ENCODE peak calls at places on chromosomes 6 and 20, in seven cellular contexts. L is ELF-1; J is NCI-H774; S is stimulated activated naive B cell treated with anti-CD40 and anti-IgM and Interleukin-4, amounts not matched to agents 10 μg/mL and 1 μg/mL and 100 μg/mL, for 72 hours; P is T-helper 2 cell; E is NCI-H524; W is anterior cingulate cortex. H is an unnamed sample.

GRCh38 chr6:124573953-124574352 is 388.3 kb upstream of the RNF217 start:
- DNase-seq in L (no peak), J (peak; percentile 32), S (no peak), P (no peak), E (peak; percentile 12), W (no peak), H (no peak)

GRCh38 chr6:63066053-63066704 is 145.1 kb upstream of the FKBP1C start:
- DNase-seq in L (peak; percentile 44), J (no peak), S (no peak), P (no peak), E (peak; percentile 36), W (no peak), H (peak; percentile 91)

GRCh38 chr6:6332873-6333272 is 12.4 kb upstream of the F13A1 start:
- DNase-seq in L (no peak), J (no peak), S (no peak), P (no peak), E (no peak), W (no peak), H (no peak)

GRCh38 chr6:169950558-169950957 is 199.1 kb downstream of the ERMARD start:
- DNase-seq in L (no peak), J (peak; percentile 73), S (no peak), P (no peak), E (peak; percentile 62), W (no peak), H (no peak)

GRCh38 chr6:56521988-56522387 is 120.7 kb downstream of the DST start:
- DNase-seq in L (no peak), J (no peak), S (no peak), P (no peak), E (peak; percentile 44), W (no peak), H (peak; percentile 53)

GRCh38 chr6:10101551-10102252 is 313.2 kb downstream of the TFAP2A start:
- DNase-seq in L (no peak), J (no peak), S (no peak), P (no peak), E (no peak), W (no peak), H (no peak)

GRCh38 chr6:157999100-158000051 is 17.7 kb downstream of the SYNJ2 start:
- DNase-seq in L (no peak), J (no peak), S (no peak), P (no peak), E (peak; percentile 32), W (peak; percentile 38), H (no peak)

GRCh38 chr6:129567374-129567773 is 142.6 kb downstream of the ARHGAP18 start:
- DNase-seq in L (no peak), J (no peak), S (no peak), P (no peak), E (peak; percentile 42), W (no peak), H (peak; percentile 50)

GRCh38 chr6:105034470-105034869 is 77.6 kb downstream of the LIN28B start:
- DNase-seq in L (no peak), J (no peak), S (no peak), P (no peak), E (no peak), W (no peak), H (no peak)

GRCh38 chr6:18309046-18309445 is 44.7 kb upstream of the DEK start:
- DNase-seq in L (no peak), J (no peak), S (no peak), P (no peak), E (no peak), W (no peak), H (no peak)

GRCh38 chr6:129981598-129981997 is 36.8 kb upstream of the L3MBTL3 start:
- DNase-seq in L (no peak), J (no peak), S (no peak), P (no peak), E (no peak), W (no peak), H (no peak)

GRCh38 chr6:155850408-155850841 is 394.8 kb upstream of the NOX3 start:
- DNase-seq in L (no peak), J (no peak), S (no peak), P (no peak), E (no peak), W (no peak), H (no peak)

GRCh38 chr6:116206231-116206903 is 47.5 kb downstream of the TSPYL4 start:
- DNase-seq in L (no peak), J (no peak), S (no peak), P (no peak), E (no peak), W (no peak), H (no peak)

GRCh38 chr6:71248306-71248705 is 40.3 kb upstream of the OGFRL1 start:
- DNase-seq in L (peak; percentile 58), J (no peak), S (peak; percentile 64), P (no peak), E (peak; percentile 20), W (no peak), H (peak; percentile 93)

GRCh38 chr20:3677733-3678132 is 4.1 kb downstream of the ADAM33 start:
- DNase-seq in L (no peak), J (no peak), S (no peak), P (no peak), E (no peak), W (no peak), H (no peak)

GRCh38 chr6:13624871-13625288 is 9.7 kb downstream of the NOL7 start:
- DNase-seq in L (peak; percentile 50), J (peak; percentile 6), S (no peak), P (peak; percentile 7), E (peak; percentile 70), W (no peak), H (peak; percentile 83)

GRCh38 chr6:116439572-116439971 is 21.6 kb upstream of the CALHM6 start:
- DNase-seq in L (no peak), J (no peak), S (no peak), P (no peak), E (no peak), W (no peak), H (peak; percentile 42)

GRCh38 chr6:118562959-118563358 is 14.9 kb downstream of the PLN start:
- DNase-seq in L (no peak), J (no peak), S (no peak), P (no peak), E (no peak), W (no peak), H (no peak)

GRCh38 chr6:16602035-16602434 is 159.2 kb downstream of the ATXN1 start:
- DNase-seq in L (no peak), J (no peak), S (peak; percentile 80), P (no peak), E (no peak), W (no peak), H (no peak)

GRCh38 chr20:45933231-45934045 is 1.0 kb upstream of the PCIF1 start:
- DNase-seq in L (peak; percentile 92), J (peak; percentile 59), S (peak; percentile 44), P (peak; percentile 38), E (peak; percentile 91), W (peak; percentile 43), H (peak; percentile 98)

GRCh38 chr6:70375166-70375565 is 38.1 kb upstream of the FAM135A start:
- DNase-seq in L (no peak), J (no peak), S (no peak), P (no peak), E (no peak), W (no peak), H (no peak)

GRCh38 chr6:134816780-134817179 is 133.1 kb downstream of the ALDH8A1 start:
- DNase-seq in L (no peak), J (no peak), S (no peak), P (no peak), E (no peak), W (no peak), H (peak; percentile 28)

GRCh38 chr6:113805836-113806500 is 51.2 kb upstream of the MARCKS start:
- DNase-seq in L (no peak), J (no peak), S (no peak), P (no peak), E (no peak), W (no peak), H (no peak)

GRCh38 chr20:59184880-59185447 is 21.3 kb downstream of the ZNF831 start:
- DNase-seq in L (no peak), J (no peak), S (no peak), P (no peak), E (no peak), W (no peak), H (no peak)

GRCh38 chr6:83114164-83114563 is 46.7 kb downstream of the DOP1A start:
- DNase-seq in L (no peak), J (no peak), S (no peak), P (no peak), E (no peak), W (no peak), H (no peak)

GRCh38 chr6:8589941-8590676 is 154.8 kb upstream of the SLC35B3 start:
- DNase-seq in L (peak; percentile 8), J (no peak), S (no peak), P (no peak), E (peak; percentile 30), W (no peak), H (peak; percentile 69)

GRCh38 chr20:39968495-39968894 is 720.5 kb downstream of the MAFB start:
- DNase-seq in L (no peak), J (no peak), S (no peak), P (no peak), E (no peak), W (no peak), H (no peak)

GRCh38 chr6:100099189-100100074 is 105.4 kb upstream of the MCHR2 start:
- DNase-seq in L (no peak), J (peak; percentile 54), S (no peak), P (no peak), E (peak; percentile 25), W (no peak), H (peak; percentile 46)

GRCh38 chr20:57711311-57711712 is 1.5 kb upstream of the PMEPA1 start:
- DNase-seq in L (peak; percentile 56), J (no peak), S (no peak), P (no peak), E (no peak), W (no peak), H (peak; percentile 62)

GRCh38 chr6:159267165-159267564 is 98.0 kb downstream of the FNDC1 start:
- DNase-seq in L (no peak), J (no peak), S (no peak), P (no peak), E (no peak), W (no peak), H (peak; percentile 22)

GRCh38 chr6:119717942-119718341 is 368.4 kb upstream of the MAN1A1 start:
- DNase-seq in L (no peak), J (no peak), S (no peak), P (no peak), E (no peak), W (no peak), H (no peak)

GRCh38 chr6:110513001-110513400 is 36.6 kb upstream of the SLC22A16 start:
- DNase-seq in L (no peak), J (peak; percentile 55), S (no peak), P (no peak), E (no peak), W (no peak), H (no peak)

GRCh38 chr6:165660881-165661415 is 2.1 kb downstream of the PDE10A start:
- DNase-seq in L (peak; percentile 20), J (no peak), S (no peak), P (no peak), E (no peak), W (no peak), H (no peak)

GRCh38 chr6:131949909-131950766 is 1.0 kb downstream of the CCN2 start:
- DNase-seq in L (peak; percentile 80), J (peak; percentile 66), S (peak; percentile 24), P (no peak), E (peak; percentile 85), W (peak; percentile 37), H (peak; percentile 91)

GRCh38 chr20:23691675-23692074 is 2.8 kb upstream of the CST4 start:
- DNase-seq in L (no peak), J (no peak), S (no peak), P (no peak), E (no peak), W (no peak), H (no peak)

GRCh38 chr20:47278907-47279348 is 77.6 kb downstream of the ZMYND8 start:
- DNase-seq in L (no peak), J (no peak), S (no peak), P (no peak), E (no peak), W (no peak), H (no peak)

GRCh38 chr6:26123675-26124549 is 36.7 kb downstream of the HFE start:
- DNase-seq in L (peak; percentile 96), J (peak; percentile 97), S (peak; percentile 94), P (peak; percentile 91), E (peak; percentile 99), W (peak; percentile 55), H (peak; percentile 100)

H was measured in mesendoderm.